ENCODE peak calls at places on chromosomes 5 and 9, in six cellular contexts. W is cardiac muscle cell; D is lower lobe of right lung; B is CD8-positive, alpha-beta T cell; G is neural crest cell; A is pancreas. R is an unnamed sample.

GRCh38 chr5:102931085-102931484 is 176.0 kb downstream of the PAM start:
- DNase-seq in B (no peak), A (no peak), W (no peak), D (no peak), G (no peak), R (no peak)

GRCh38 chr5:103433216-103433615 is 129.4 kb downstream of the NUDT12 start:
- DNase-seq in A (no peak), G (no peak), W (no peak), D (no peak), B (no peak), R (no peak)

GRCh38 chr9:124553738-124554137 is 46.5 kb upstream of the NR5A1 start:
- DNase-seq in B (no peak), D (no peak), G (no peak), A (no peak), W (no peak), R (no peak)

GRCh38 chr9:99040911-99041582 is 63.9 kb upstream of the TGFBR1 start:
- DNase-seq in A (no peak), B (no peak), G (no peak), W (no peak), D (no peak), R (no peak)

GRCh38 chr9:120403543-120403856 is 176.5 kb downstream of the CDK5RAP2 start:
- DNase-seq in A (no peak), W (no peak), G (no peak), B (no peak), D (no peak), R (no peak)

GRCh38 chr5:84301535-84301934 is 83.1 kb downstream of the EDIL3 start:
- DNase-seq in B (no peak), D (no peak), G (no peak), A (no peak), W (no peak), R (no peak)

GRCh38 chr9:37187713-37188439 is 67.5 kb downstream of the ZCCHC7 start:
- DNase-seq in A (no peak), B (no peak), G (no peak), D (no peak), W (no peak), R (no peak)

GRCh38 chr9:18824095-18824666 is 208.8 kb downstream of the SAXO1 start:
- DNase-seq in D (no peak), B (no peak), W (no peak), G (no peak), A (no peak), R (no peak)

GRCh38 chr9:70601000-70601929 is 186.8 kb upstream of the KLF9 start:
- DNase-seq in D (peak; percentile 86), W (peak; percentile 30), A (peak; percentile 86), B (no peak), G (no peak), R (peak; percentile 99)

GRCh38 chr5:177116631-177117373 is 16.8 kb upstream of the NSD1 start:
- DNase-seq in W (no peak), D (peak; percentile 92), G (no peak), A (peak; percentile 89), B (peak; percentile 73), R (peak; percentile 40)

GRCh38 chr5:142931896-142932686 is 161.9 kb downstream of the ARHGAP26 start:
- DNase-seq in W (peak; percentile 15), G (no peak), B (no peak), A (no peak), D (no peak), R (no peak)

GRCh38 chr5:154467655-154468354 is 10.2 kb downstream of the HAND1 start:
- DNase-seq in A (peak; percentile 95), D (peak; percentile 84), G (peak; percentile 85), W (peak; percentile 88), B (peak; percentile 65), R (no peak)

GRCh38 chr5:119285070-119285916 is 70.5 kb upstream of the TNFAIP8 start:
- DNase-seq in A (no peak), B (no peak), G (no peak), D (no peak), W (no peak), R (no peak)

GRCh38 chr5:138330813-138331448 is 673 bp downstream of the CDC25C start:
- DNase-seq in G (no peak), W (no peak), B (no peak), A (no peak), D (no peak), R (no peak)

GRCh38 chr5:150641006-150641570 is 628 bp downstream of the SYNPO start:
- DNase-seq in D (no peak), B (no peak), W (no peak), A (no peak), G (no peak), R (no peak)

GRCh38 chr9:70411141-70411929 is 3.1 kb downstream of the KLF9 start:
- DNase-seq in A (peak; percentile 64), G (no peak), B (peak; percentile 22), D (peak; percentile 59), W (peak; percentile 23), R (peak; percentile 69)

GRCh38 chr9:12684923-12685468 is 8.2 kb upstream of the TYRP1 start:
- DNase-seq in D (no peak), B (no peak), W (no peak), G (no peak), A (no peak), R (no peak)

GRCh38 chr5:157708866-157709265 is 22.4 kb upstream of the THG1L start:
- DNase-seq in W (no peak), G (no peak), D (no peak), A (no peak), B (no peak), R (no peak)

GRCh38 chr5:126937796-126938195 is 92.6 kb downstream of the MARCHF3 start:
- DNase-seq in A (no peak), D (no peak), G (no peak), B (no peak), W (no peak), R (no peak)

GRCh38 chr5:28397502-28397941 is 1359.1 kb upstream of the CDH9 start:
- DNase-seq in G (no peak), D (no peak), A (no peak), B (no peak), W (no peak), R (no peak)

GRCh38 chr9:84310903-84311302 is 29.7 kb downstream of the SLC28A3 start:
- DNase-seq in G (no peak), D (no peak), A (no peak), B (no peak), W (no peak), R (no peak)

GRCh38 chr5:129382921-129383672 is 77.0 kb upstream of the ADAMTS19 start:
- DNase-seq in W (no peak), G (no peak), A (no peak), B (no peak), D (no peak), R (no peak)

GRCh38 chr5:57317341-57317740 is 143.5 kb downstream of the GPBP1 start:
- DNase-seq in A (no peak), G (no peak), D (no peak), B (no peak), W (peak; percentile 11), R (no peak)

GRCh38 chr5:173296737-173297676 is 31.2 kb downstream of the STC2 start:
- DNase-seq in G (no peak), A (no peak), D (no peak), W (peak; percentile 28), B (no peak), R (no peak)

GRCh38 chr5:34484190-34484589 is 171.9 kb upstream of the RAI14 start:
- DNase-seq in G (no peak), A (no peak), W (no peak), B (no peak), D (no peak), R (no peak)

DNA sequence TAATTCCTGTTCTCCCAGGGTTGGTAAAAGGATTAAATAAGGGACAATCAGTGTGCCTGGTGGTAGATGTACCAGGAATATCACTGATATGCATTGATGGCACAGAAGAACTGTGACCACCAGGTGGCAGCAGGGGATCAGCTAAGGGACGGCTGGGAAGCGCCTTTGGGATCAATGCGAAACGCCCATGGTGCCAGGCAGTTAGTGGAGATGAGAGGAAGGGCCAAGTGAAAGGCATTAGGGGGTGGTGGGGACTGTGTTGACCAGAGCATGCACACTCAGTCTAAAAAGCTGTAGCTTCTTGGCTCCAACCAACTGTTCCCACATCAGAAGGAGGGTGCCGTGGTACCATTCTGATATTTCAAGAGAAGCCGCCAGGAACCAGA is 55.6 kb downstream of the ARHGEF37 start:
- DNase-seq in W (peak; percentile 84), G (peak; percentile 32), A (peak; percentile 89), D (no peak), B (no peak), R (peak; percentile 28)
- TF ChIP-seq CTCF in W (peak; percentile 75), G (peak; percentile 83), A (peak; percentile 71), D (peak; percentile 81), B (peak; percentile 86), R (peak; percentile 74)

GRCh38 chr9:116165912-116166311 is 12.3 kb downstream of the PAPPA start:
- DNase-seq in B (no peak), W (no peak), G (no peak), A (no peak), D (no peak), R (no peak)

GRCh38 chr9:116162241-116162781 is 8.7 kb downstream of the PAPPA start:
- DNase-seq in B (no peak), D (no peak), W (no peak), A (no peak), G (no peak), R (no peak)

GRCh38 chr9:116160676-116161571 is 7.3 kb downstream of the PAPPA start:
- DNase-seq in W (no peak), A (no peak), D (no peak), B (no peak), G (no peak), R (no peak)

GRCh38 chr9:116166713-116167112 is 13.1 kb downstream of the PAPPA start:
- DNase-seq in G (no peak), W (no peak), D (no peak), A (no peak), B (no peak), R (no peak)

GRCh38 chr9:116163293-116164055 is 9.9 kb downstream of the PAPPA start:
- DNase-seq in G (no peak), B (no peak), A (no peak), D (no peak), W (no peak), R (no peak)
- TF ChIP-seq CTCF in G (peak; percentile 54), B (no peak), A (no peak), D (peak; percentile 37), W (peak; percentile 53), R (peak; percentile 23)

DNA sequence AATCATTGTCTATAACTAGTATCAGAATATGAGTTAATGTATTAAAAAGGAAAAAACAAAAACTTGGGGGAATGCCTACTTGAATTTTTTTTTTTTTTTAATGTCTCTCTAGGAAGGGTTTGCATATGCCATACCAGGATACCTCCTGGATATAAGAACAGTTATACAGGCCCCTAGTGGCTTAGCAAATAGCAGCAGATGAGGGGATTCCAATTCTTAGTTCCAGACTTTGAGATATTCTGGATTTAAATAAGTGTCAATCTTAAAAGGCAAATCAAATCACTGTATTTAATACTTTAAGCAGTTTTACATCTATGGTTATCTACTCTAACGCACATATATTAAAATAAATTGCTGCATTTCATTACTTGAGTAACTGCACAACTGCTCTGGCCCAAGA is 1055.5 kb upstream of the DMAC1 start:
- DNase-seq in A (no peak), D (no peak), B (no peak), W (peak; percentile 58), G (no peak), R (no peak)
- TF ChIP-seq CTCF in A (no peak), D (no peak), B (no peak), W (peak; percentile 62), G (peak; percentile 65), R (peak; percentile 23)

DNA sequence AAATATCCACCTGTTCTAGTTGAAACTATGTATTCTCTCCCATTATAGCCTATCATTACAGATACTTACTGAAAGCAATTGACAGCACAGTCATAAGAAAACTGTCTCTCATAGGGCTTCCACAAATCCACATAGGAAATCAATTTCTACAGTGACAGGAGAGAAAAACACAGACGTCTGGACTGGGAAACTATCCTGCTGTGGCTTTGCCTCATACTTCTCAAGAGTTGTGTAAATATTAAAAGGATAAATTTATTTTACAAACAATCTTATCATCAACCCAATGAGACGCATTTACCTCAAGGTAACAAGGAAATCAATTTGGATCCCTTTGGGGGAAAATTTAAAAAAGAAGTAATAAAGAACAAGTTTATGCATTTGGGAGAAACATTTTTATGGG is 517.4 kb downstream of the EFNA5 start:
- DNase-seq in G (no peak), D (no peak), B (no peak), A (no peak), W (no peak), R (no peak)
- TF ChIP-seq CTCF in G (no peak), D (no peak), B (no peak), A (no peak), W (no peak), R (no peak)